ENCODE peak calls at places on chromosomes 13 and 19, in seven cellular contexts. E is GM10248, T is amygdala, K is neuronal stem cell, W is NCI-H2081, C is SHP77 treated with DMSO at 0.1 percent for 48 hours, B is dorsolateral prefrontal cortex. Z is an unnamed sample.

GRCh38 chr19:4229179-4229931 is at the start of gene EBI3:
- DNase-seq in E (peak; percentile 89), T (peak; percentile 19), K (no peak), W (no peak), C (no peak), B (no peak), Z (no peak)

GRCh38 chr13:50417597-50417996 is 402.4 kb downstream of the KCNRG start:
- DNase-seq in E (no peak), T (no peak), K (no peak), W (no peak), C (no peak), B (no peak), Z (no peak)

GRCh38 chr19:18464646-18465045 is 26.7 kb upstream of the ISYNA1 start:
- DNase-seq in E (no peak), T (peak; percentile 84), K (no peak), W (peak; percentile 92), C (peak; percentile 85), B (peak; percentile 84), Z (peak; percentile 77)

GRCh38 chr13:98729526-98730057 is 22.9 kb downstream of the SLC15A1 start:
- DNase-seq in E (no peak), T (no peak), K (no peak), W (no peak), C (no peak), B (no peak), Z (no peak)

GRCh38 chr19:52343548-52343947 is 7.5 kb downstream of the ZNF610 start:
- DNase-seq in E (peak; percentile 43), T (peak; percentile 15), K (peak; percentile 59), W (peak; percentile 31), C (peak; percentile 2), B (peak; percentile 44), Z (peak; percentile 52)

GRCh38 chr19:2627319-2627829 is 75.1 kb downstream of the GNG7 start:
- DNase-seq in E (peak; percentile 39), T (peak; percentile 54), K (no peak), W (peak; percentile 36), C (no peak), B (peak; percentile 75), Z (peak; percentile 68)

GRCh38 chr19:27735314-27735713 is 1477.6 kb downstream of the UQCRFS1 start:
- DNase-seq in E (no peak), T (no peak), K (no peak), W (no peak), C (no peak), B (no peak), Z (peak; percentile 4)

GRCh38 chr19:46489445-46490272 is 6.0 kb downstream of the PNMA8B start:
- DNase-seq in E (no peak), T (peak; percentile 52), K (no peak), W (no peak), C (no peak), B (peak; percentile 79), Z (no peak)

GRCh38 chr13:74644239-74644638 is 510.0 kb upstream of the KLF12 start:
- DNase-seq in E (no peak), T (no peak), K (no peak), W (no peak), C (no peak), B (no peak), Z (no peak)

GRCh38 chr13:40518481-40518882 is 148.0 kb downstream of the FOXO1 start:
- DNase-seq in E (peak; percentile 47), T (peak; percentile 9), K (no peak), W (no peak), C (no peak), B (no peak), Z (no peak)

GRCh38 chr19:9913237-9914000 is 22.9 kb downstream of the OLFM2 start:
- DNase-seq in E (no peak), T (no peak), K (no peak), W (no peak), C (no peak), B (no peak), Z (no peak)

GRCh38 chr19:18513868-18514267 is 8.0 kb downstream of the ELL start:
- DNase-seq in E (no peak), T (no peak), K (no peak), W (no peak), C (no peak), B (no peak), Z (no peak)

GRCh38 chr19:16912780-16913179 is 24.0 kb downstream of the F2RL3 start:
- DNase-seq in E (no peak), T (no peak), K (no peak), W (no peak), C (no peak), B (no peak), Z (no peak)

GRCh38 chr19:49515767-49516166 is 3.3 kb downstream of the FCGRT start:
- DNase-seq in E (peak; percentile 14), T (peak; percentile 32), K (no peak), W (no peak), C (no peak), B (no peak), Z (no peak)

GRCh38 chr13:79571147-79571546 is 90.2 kb downstream of the NDFIP2 start:
- DNase-seq in E (no peak), T (no peak), K (no peak), W (no peak), C (no peak), B (no peak), Z (no peak)

GRCh38 chr19:41511628-41512027 is 64.3 kb upstream of the CEACAM21 start:
- DNase-seq in E (no peak), T (no peak), K (no peak), W (no peak), C (no peak), B (no peak), Z (no peak)

GRCh38 chr19:3055741-3056453 is 6.4 kb downstream of the TLE5 start:
- DNase-seq in E (no peak), T (no peak), K (no peak), W (peak; percentile 94), C (no peak), B (no peak), Z (peak; percentile 89)

GRCh38 chr19:40418040-40418439 is 4.9 kb upstream of the PRX start:
- DNase-seq in E (no peak), T (no peak), K (no peak), W (no peak), C (no peak), B (no peak), Z (no peak)

GRCh38 chr19:55178781-55179569 is 1.1 kb downstream of the SYT5 start:
- DNase-seq in E (peak; percentile 95), T (peak; percentile 84), K (peak; percentile 87), W (peak; percentile 88), C (peak; percentile 67), B (peak; percentile 91), Z (no peak)

GRCh38 chr13:28494537-28494860 is 429 bp downstream of the FLT1 start:
- DNase-seq in E (peak; percentile 42), T (no peak), K (peak; percentile 21), W (no peak), C (no peak), B (no peak), Z (no peak)

GRCh38 chr19:33496496-33496895 is 25.1 kb downstream of the PEPD start:
- DNase-seq in E (no peak), T (no peak), K (no peak), W (no peak), C (no peak), B (no peak), Z (no peak)

Z was measured in breast epithelium.